ENCODE peak calls at places on chromosomes 3 and 15, in five cellular contexts. I is naive thymus-derived CD4-positive, alpha-beta T cell; X is stromal cell of bone marrow; A is activated T-helper 9 cell treated with anti-CD3 and anti-CD28 coated beads, Interleukin-2, amount 50 U/mL, for 16 hours; Q is GM20000. G is an unnamed sample.

GRCh38 chr15:41511331-41512077 is 2.1 kb downstream of the LTK start:
- DNase-seq in I (no peak), X (no peak), A (no peak), Q (peak; percentile 51), G (no peak)

GRCh38 chr15:76286231-76286879 is 24.9 kb downstream of the ETFA start:
- DNase-seq in I (peak; percentile 45), X (peak; percentile 2), A (no peak), Q (peak; percentile 56), G (peak; percentile 16)

GRCh38 chr3:56874269-56874668 is 72.5 kb upstream of the ARHGEF3 start:
- DNase-seq in I (no peak), X (no peak), A (no peak), Q (no peak), G (no peak)

GRCh38 chr3:157282261-157283191 is 122.6 kb upstream of the CCNL1 start:
- DNase-seq in I (no peak), X (peak; percentile 97), A (no peak), Q (no peak), G (no peak)

GRCh38 chr3:194003128-194004057 is 132.6 kb upstream of the HES1 start:
- DNase-seq in I (no peak), X (peak; percentile 92), A (no peak), Q (peak; percentile 81), G (no peak)

GRCh38 chr3:129686941-129687340 is 80.5 kb upstream of the PLXND1 start:
- DNase-seq in I (no peak), X (no peak), A (no peak), Q (no peak), G (no peak)

GRCh38 chr3:170410428-170411029 is 8.1 kb upstream of the CLDN11 start:
- DNase-seq in I (no peak), X (no peak), A (no peak), Q (no peak), G (no peak)

GRCh38 chr15:74050835-74051234 is 31.5 kb downstream of the GOLGA6A start:
- DNase-seq in I (no peak), X (no peak), A (no peak), Q (no peak), G (no peak)

GRCh38 chr15:74433592-74434259 is at the start of gene SEMA7A:
- DNase-seq in I (peak; percentile 32), X (peak; percentile 58), A (peak; percentile 68), Q (peak; percentile 98), G (peak; percentile 80)

GRCh38 chr3:188000361-188000861 is 153.5 kb upstream of the LPP start:
- DNase-seq in I (no peak), X (no peak), A (no peak), Q (no peak), G (no peak)